ENCODE peak calls at places on chromosomes 16 and 17, in eight cellular contexts. One of them, this sample, is unnamed.

GRCh38 chr17:30304778-30305177 is 13.0 kb upstream of the BLMH start:
- DNase-seq in D341Med: no peak
- DNase-seq in hippocampal formation: no peak
- DNase-seq in HTR-8/SVneo: no peak
- DNase-seq in neural crest cell: no peak
- DNase-seq in activated naive CD4-positive, alpha-beta T cell treated with anti-CD3 and anti-CD28 coated beads, Interleukin-2, amount 50 U/mL, for 72 hours: no peak
- DNase-seq in fibroblast of the conjunctiva: no peak
- DNase-seq in stimulated activated naive B cell treated with anti-CD40 and anti-IgM and Interleukin-4, amounts not matched to agents 10 μg/mL and 1 μg/mL and 100 μg/mL, for 72 hours: no peak
- DNase-seq in this sample: no peak

GRCh38 chr16:22370038-22370541 is 4.3 kb downstream of the CDR2 start:
- DNase-seq in neural crest cell: no peak
- DNase-seq in D341Med: no peak
- DNase-seq in hippocampal formation: no peak
- DNase-seq in activated naive CD4-positive, alpha-beta T cell treated with anti-CD3 and anti-CD28 coated beads, Interleukin-2, amount 50 U/mL, for 72 hours: no peak
- DNase-seq in HTR-8/SVneo: no peak
- DNase-seq in fibroblast of the conjunctiva: peak; percentile 22
- DNase-seq in stimulated activated naive B cell treated with anti-CD40 and anti-IgM and Interleukin-4, amounts not matched to agents 10 μg/mL and 1 μg/mL and 100 μg/mL, for 72 hours: no peak
- DNase-seq in this sample: no peak

GRCh38 chr17:83174859-83175550 is 95.6 kb downstream of the METRNL start:
- DNase-seq in activated naive CD4-positive, alpha-beta T cell treated with anti-CD3 and anti-CD28 coated beads, Interleukin-2, amount 50 U/mL, for 72 hours: no peak
- DNase-seq in neural crest cell: no peak
- DNase-seq in HTR-8/SVneo: no peak
- DNase-seq in stimulated activated naive B cell treated with anti-CD40 and anti-IgM and Interleukin-4, amounts not matched to agents 10 μg/mL and 1 μg/mL and 100 μg/mL, for 72 hours: no peak
- DNase-seq in D341Med: peak; percentile 46
- DNase-seq in hippocampal formation: no peak
- DNase-seq in fibroblast of the conjunctiva: no peak
- DNase-seq in this sample: no peak

GRCh38 chr17:74335529-74336062 is 9.6 kb downstream of the KIF19 start:
- DNase-seq in fibroblast of the conjunctiva: no peak
- DNase-seq in stimulated activated naive B cell treated with anti-CD40 and anti-IgM and Interleukin-4, amounts not matched to agents 10 μg/mL and 1 μg/mL and 100 μg/mL, for 72 hours: no peak
- DNase-seq in D341Med: no peak
- DNase-seq in HTR-8/SVneo: no peak
- DNase-seq in neural crest cell: no peak
- DNase-seq in activated naive CD4-positive, alpha-beta T cell treated with anti-CD3 and anti-CD28 coated beads, Interleukin-2, amount 50 U/mL, for 72 hours: no peak
- DNase-seq in hippocampal formation: no peak
- DNase-seq in this sample: no peak

GRCh38 chr16:1688807-1689560 is 10.9 kb downstream of the JPT2 start:
- DNase-seq in activated naive CD4-positive, alpha-beta T cell treated with anti-CD3 and anti-CD28 coated beads, Interleukin-2, amount 50 U/mL, for 72 hours: no peak
- DNase-seq in D341Med: no peak
- DNase-seq in stimulated activated naive B cell treated with anti-CD40 and anti-IgM and Interleukin-4, amounts not matched to agents 10 μg/mL and 1 μg/mL and 100 μg/mL, for 72 hours: no peak
- DNase-seq in fibroblast of the conjunctiva: no peak
- DNase-seq in hippocampal formation: no peak
- DNase-seq in HTR-8/SVneo: no peak
- DNase-seq in neural crest cell: no peak
- DNase-seq in this sample: no peak

GRCh38 chr16:12300490-12300889 is 324.0 kb downstream of the SNX29 start:
- DNase-seq in HTR-8/SVneo: no peak
- DNase-seq in stimulated activated naive B cell treated with anti-CD40 and anti-IgM and Interleukin-4, amounts not matched to agents 10 μg/mL and 1 μg/mL and 100 μg/mL, for 72 hours: no peak
- DNase-seq in neural crest cell: no peak
- DNase-seq in activated naive CD4-positive, alpha-beta T cell treated with anti-CD3 and anti-CD28 coated beads, Interleukin-2, amount 50 U/mL, for 72 hours: no peak
- DNase-seq in hippocampal formation: no peak
- DNase-seq in fibroblast of the conjunctiva: no peak
- DNase-seq in D341Med: no peak
- DNase-seq in this sample: no peak

GRCh38 chr16:1580956-1581355 is 30.9 kb downstream of the IFT140 start:
- DNase-seq in stimulated activated naive B cell treated with anti-CD40 and anti-IgM and Interleukin-4, amounts not matched to agents 10 μg/mL and 1 μg/mL and 100 μg/mL, for 72 hours: no peak
- DNase-seq in HTR-8/SVneo: no peak
- DNase-seq in D341Med: no peak
- DNase-seq in hippocampal formation: no peak
- DNase-seq in activated naive CD4-positive, alpha-beta T cell treated with anti-CD3 and anti-CD28 coated beads, Interleukin-2, amount 50 U/mL, for 72 hours: no peak
- DNase-seq in fibroblast of the conjunctiva: no peak
- DNase-seq in neural crest cell: no peak
- DNase-seq in this sample: peak; percentile 44

GRCh38 chr16:70662991-70663523 is 16.7 kb downstream of the IL34 start:
- DNase-seq in stimulated activated naive B cell treated with anti-CD40 and anti-IgM and Interleukin-4, amounts not matched to agents 10 μg/mL and 1 μg/mL and 100 μg/mL, for 72 hours: no peak
- DNase-seq in hippocampal formation: no peak
- DNase-seq in HTR-8/SVneo: no peak
- DNase-seq in activated naive CD4-positive, alpha-beta T cell treated with anti-CD3 and anti-CD28 coated beads, Interleukin-2, amount 50 U/mL, for 72 hours: no peak
- DNase-seq in fibroblast of the conjunctiva: no peak
- DNase-seq in neural crest cell: no peak
- DNase-seq in D341Med: peak; percentile 28
- DNase-seq in this sample: no peak

GRCh38 chr16:74626741-74627416 is 20.0 kb upstream of the GLG1 start:
- DNase-seq in stimulated activated naive B cell treated with anti-CD40 and anti-IgM and Interleukin-4, amounts not matched to agents 10 μg/mL and 1 μg/mL and 100 μg/mL, for 72 hours: peak; percentile 4
- DNase-seq in HTR-8/SVneo: no peak
- DNase-seq in hippocampal formation: no peak
- DNase-seq in fibroblast of the conjunctiva: no peak
- DNase-seq in D341Med: no peak
- DNase-seq in activated naive CD4-positive, alpha-beta T cell treated with anti-CD3 and anti-CD28 coated beads, Interleukin-2, amount 50 U/mL, for 72 hours: no peak
- DNase-seq in neural crest cell: no peak
- DNase-seq in this sample: no peak

GRCh38 chr17:37312137-37312923 is 63.5 kb upstream of the C17orf78 start:
- DNase-seq in D341Med: no peak
- DNase-seq in hippocampal formation: no peak
- DNase-seq in stimulated activated naive B cell treated with anti-CD40 and anti-IgM and Interleukin-4, amounts not matched to agents 10 μg/mL and 1 μg/mL and 100 μg/mL, for 72 hours: no peak
- DNase-seq in neural crest cell: no peak
- DNase-seq in fibroblast of the conjunctiva: no peak
- DNase-seq in activated naive CD4-positive, alpha-beta T cell treated with anti-CD3 and anti-CD28 coated beads, Interleukin-2, amount 50 U/mL, for 72 hours: no peak
- DNase-seq in HTR-8/SVneo: no peak
- DNase-seq in this sample: no peak

GRCh38 chr16:8260140-8260539 is 330.2 kb downstream of the TMEM114 start:
- DNase-seq in HTR-8/SVneo: no peak
- DNase-seq in stimulated activated naive B cell treated with anti-CD40 and anti-IgM and Interleukin-4, amounts not matched to agents 10 μg/mL and 1 μg/mL and 100 μg/mL, for 72 hours: no peak
- DNase-seq in neural crest cell: no peak
- DNase-seq in fibroblast of the conjunctiva: no peak
- DNase-seq in D341Med: no peak
- DNase-seq in activated naive CD4-positive, alpha-beta T cell treated with anti-CD3 and anti-CD28 coated beads, Interleukin-2, amount 50 U/mL, for 72 hours: no peak
- DNase-seq in hippocampal formation: no peak
- DNase-seq in this sample: no peak

GRCh38 chr16:31505483-31505882 is 2.7 kb downstream of the RUSF1 start:
- DNase-seq in stimulated activated naive B cell treated with anti-CD40 and anti-IgM and Interleukin-4, amounts not matched to agents 10 μg/mL and 1 μg/mL and 100 μg/mL, for 72 hours: peak; percentile 21
- DNase-seq in D341Med: no peak
- DNase-seq in activated naive CD4-positive, alpha-beta T cell treated with anti-CD3 and anti-CD28 coated beads, Interleukin-2, amount 50 U/mL, for 72 hours: peak; percentile 51
- DNase-seq in HTR-8/SVneo: no peak
- DNase-seq in hippocampal formation: no peak
- DNase-seq in fibroblast of the conjunctiva: no peak
- DNase-seq in neural crest cell: no peak
- DNase-seq in this sample: no peak

GRCh38 chr17:54848368-54848987 is 52.2 kb upstream of the TOM1L1 start:
- DNase-seq in neural crest cell: no peak
- DNase-seq in activated naive CD4-positive, alpha-beta T cell treated with anti-CD3 and anti-CD28 coated beads, Interleukin-2, amount 50 U/mL, for 72 hours: no peak
- DNase-seq in stimulated activated naive B cell treated with anti-CD40 and anti-IgM and Interleukin-4, amounts not matched to agents 10 μg/mL and 1 μg/mL and 100 μg/mL, for 72 hours: no peak
- DNase-seq in HTR-8/SVneo: no peak
- DNase-seq in hippocampal formation: no peak
- DNase-seq in D341Med: no peak
- DNase-seq in fibroblast of the conjunctiva: no peak
- DNase-seq in this sample: no peak

This sample was measured in mucosa of descending colon.